ENCODE peak calls at places on chromosomes 13 and 19, in six cellular contexts. One of them, this sample, is unnamed.

GRCh38 chr19:47057328-47057727 is 8.9 kb upstream of the TMEM160 start:
- DNase-seq in astrocyte of the cerebellum: no peak
- DNase-seq in lower leg skin: no peak
- DNase-seq in cardiac fibroblast: peak
- DNase-seq in activated T-cell treated with anti-CD3 and anti-CD28 coated beads, Interleukin-2, amount 50 U/mL, for 72 hours: no peak
- DNase-seq in upper lobe of right lung: no peak
- DNase-seq in this sample: no peak

GRCh38 chr19:53944933-53945332 is 17.8 kb upstream of the CACNG8 start:
- DNase-seq in astrocyte of the cerebellum: no peak
- DNase-seq in activated T-cell treated with anti-CD3 and anti-CD28 coated beads, Interleukin-2, amount 50 U/mL, for 72 hours: no peak
- DNase-seq in upper lobe of right lung: no peak
- DNase-seq in cardiac fibroblast: no peak
- DNase-seq in lower leg skin: no peak
- DNase-seq in this sample: no peak

GRCh38 chr19:55079400-55080038 is 3.9 kb downstream of the EPS8L1 start:
- DNase-seq in activated T-cell treated with anti-CD3 and anti-CD28 coated beads, Interleukin-2, amount 50 U/mL, for 72 hours: no peak
- DNase-seq in lower leg skin: no peak
- DNase-seq in cardiac fibroblast: no peak
- DNase-seq in upper lobe of right lung: no peak
- DNase-seq in astrocyte of the cerebellum: no peak
- DNase-seq in this sample: no peak

GRCh38 chr13:63948045-63948444 is 2532.4 kb upstream of the PCDH20 start:
- DNase-seq in activated T-cell treated with anti-CD3 and anti-CD28 coated beads, Interleukin-2, amount 50 U/mL, for 72 hours: no peak
- DNase-seq in lower leg skin: no peak
- DNase-seq in astrocyte of the cerebellum: no peak
- DNase-seq in cardiac fibroblast: no peak
- DNase-seq in upper lobe of right lung: no peak
- DNase-seq in this sample: no peak

GRCh38 chr13:101474419-101474957 is 22.0 kb downstream of the ITGBL1 start:
- DNase-seq in upper lobe of right lung: no peak
- DNase-seq in activated T-cell treated with anti-CD3 and anti-CD28 coated beads, Interleukin-2, amount 50 U/mL, for 72 hours: no peak
- DNase-seq in astrocyte of the cerebellum: peak
- DNase-seq in cardiac fibroblast: peak
- DNase-seq in lower leg skin: no peak
- DNase-seq in this sample: peak

GRCh38 chr13:68234278-68234677 is 1004.1 kb upstream of the PCDH9 start:
- DNase-seq in lower leg skin: no peak
- DNase-seq in astrocyte of the cerebellum: no peak
- DNase-seq in activated T-cell treated with anti-CD3 and anti-CD28 coated beads, Interleukin-2, amount 50 U/mL, for 72 hours: no peak
- DNase-seq in upper lobe of right lung: no peak
- DNase-seq in cardiac fibroblast: peak
- DNase-seq in this sample: no peak

GRCh38 chr19:53823380-53824120 is 564 bp downstream of the NLRP12 start:
- DNase-seq in lower leg skin: no peak
- DNase-seq in activated T-cell treated with anti-CD3 and anti-CD28 coated beads, Interleukin-2, amount 50 U/mL, for 72 hours: no peak
- DNase-seq in astrocyte of the cerebellum: no peak
- DNase-seq in cardiac fibroblast: no peak
- DNase-seq in upper lobe of right lung: no peak
- DNase-seq in this sample: no peak

GRCh38 chr19:53467138-53467502 is 413 bp upstream of the ZNF813 start:
- DNase-seq in cardiac fibroblast: no peak
- DNase-seq in activated T-cell treated with anti-CD3 and anti-CD28 coated beads, Interleukin-2, amount 50 U/mL, for 72 hours: no peak
- DNase-seq in upper lobe of right lung: no peak
- DNase-seq in astrocyte of the cerebellum: no peak
- DNase-seq in lower leg skin: peak
- DNase-seq in this sample: no peak

GRCh38 chr19:49382639-49383038 is 5.4 kb upstream of the KASH5 start:
- DNase-seq in astrocyte of the cerebellum: no peak
- DNase-seq in activated T-cell treated with anti-CD3 and anti-CD28 coated beads, Interleukin-2, amount 50 U/mL, for 72 hours: no peak
- DNase-seq in lower leg skin: no peak
- DNase-seq in upper lobe of right lung: no peak
- DNase-seq in cardiac fibroblast: no peak
- DNase-seq in this sample: no peak

GRCh38 chr13:102693781-102694180 is 1.1 kb downstream of the METTL21C start:
- DNase-seq in activated T-cell treated with anti-CD3 and anti-CD28 coated beads, Interleukin-2, amount 50 U/mL, for 72 hours: no peak
- DNase-seq in lower leg skin: no peak
- DNase-seq in cardiac fibroblast: peak
- DNase-seq in astrocyte of the cerebellum: peak
- DNase-seq in upper lobe of right lung: no peak
- DNase-seq in this sample: no peak

GRCh38 chr13:114147803-114148520 is 15.5 kb upstream of the RASA3 start:
- DNase-seq in upper lobe of right lung: peak
- DNase-seq in astrocyte of the cerebellum: no peak
- DNase-seq in activated T-cell treated with anti-CD3 and anti-CD28 coated beads, Interleukin-2, amount 50 U/mL, for 72 hours: no peak
- DNase-seq in lower leg skin: peak
- DNase-seq in cardiac fibroblast: no peak
- DNase-seq in this sample: no peak

This sample was measured in dermis blood vessel endothelial cell.